ENCODE peak calls at places on chromosomes 12 and 14, in ten cellular contexts. O is right cardiac atrium; S is CD8-positive, alpha-beta T cell; G is left lung; Q is trophoblast cell; M is CD8-positive, alpha-beta memory T cell; U is breast epithelium; X is effector memory CD4-positive, alpha-beta T cell; L is uterus; P is Peyer's patch. E is an unnamed sample. For H3K4me1, the result is how much of the 10 kb centered on the place peaks cover.

GRCh38 chr12:118328486-118329340 is 44.0 kb downstream of the TAOK3 start:
- DNase-seq in U (no peak), Q (no peak), X (no peak), P (no peak), S (no peak), G (no peak), L (no peak), O (no peak), M (no peak), E (no peak)

GRCh38 chr12:132106921-132107320 is 37.2 kb downstream of the DDX51 start:
- DNase-seq in P (no peak), M (no peak), X (no peak), S (no peak), Q (no peak), U (no peak), G (no peak), L (no peak), O (no peak), E (no peak)

GRCh38 chr14:101634453-101635237 is 73.3 kb downstream of the DIO3 start:
- DNase-seq in X (no peak), P (no peak), L (no peak), Q (no peak), S (no peak), M (no peak), G (peak), U (no peak), O (no peak), E (no peak)

GRCh38 chr12:52139579-52140062 is 52.2 kb downstream of the KRT80 start:
- DNase-seq in S (no peak), Q (peak), M (peak), P (no peak), G (no peak), L (no peak), O (no peak), X (no peak), U (no peak), E (no peak)

GRCh38 chr14:32077081-32078029 is at the start of gene ARHGAP5:
- DNase-seq in Q (peak), L (peak), U (no peak), P (peak), O (no peak), S (peak), G (peak), M (peak), X (no peak), E (no peak)

GRCh38 chr12:14930299-14930698 is 8.0 kb downstream of the ERP27 start:
- DNase-seq in X (no peak), S (no peak), M (no peak), U (no peak), P (no peak), Q (peak), G (no peak), O (no peak), L (no peak), E (no peak)

GRCh38 chr12:120110550-120111501 is 5.7 kb downstream of the RAB35 start:
- DNase-seq in S (peak), M (peak), Q (peak), P (peak), G (peak), X (peak), L (no peak), U (no peak), O (peak), E (no peak)

GRCh38 chr12:106767954-106768501 is 6.5 kb upstream of the RIC8B start:
- DNase-seq in G (no peak), X (no peak), S (no peak), O (no peak), M (no peak), Q (peak), U (no peak), P (no peak), L (no peak), E (no peak)

GRCh38 chr12:8658361-8658760 is 4.3 kb downstream of the MFAP5 start:
- DNase-seq in M (no peak), S (no peak), U (no peak), X (no peak), G (no peak), O (no peak), P (no peak), L (no peak), Q (peak), E (no peak)

GRCh38 chr12:120654656-120655055 is 14.2 kb downstream of the CABP1 start:
- DNase-seq in M (no peak), Q (no peak), U (no peak), P (no peak), L (peak), G (no peak), X (no peak), O (peak), S (no peak), E (no peak)

GRCh38 chr12:19018302-19018980 is 111.1 kb upstream of the PLEKHA5 start:
- DNase-seq in O (no peak), L (no peak), G (no peak), M (no peak), X (no peak), S (no peak), Q (no peak), P (no peak), U (no peak), E (no peak)

GRCh38 chr12:124469193-124469888 is 98.1 kb downstream of the NCOR2 start:
- DNase-seq in M (no peak), O (no peak), U (no peak), S (no peak), P (no peak), Q (peak), G (peak), X (peak), L (no peak), E (no peak)

GRCh38 chr14:23364164-23364571 is 804 bp downstream of the EFS start:
- DNase-seq in U (peak), X (no peak), P (no peak), Q (peak), O (peak), G (no peak), S (no peak), M (no peak), L (peak), E (no peak)

GRCh38 chr14:52650774-52651173 is 44.6 kb downstream of the ERO1A start:
- DNase-seq in U (no peak), L (no peak), P (no peak), M (no peak), Q (peak), S (no peak), X (no peak), O (no peak), G (no peak), E (no peak)

GRCh38 chr12:119051474-119051873 is 70.1 kb downstream of the SRRM4 start:
- DNase-seq in Q (no peak), O (no peak), S (no peak), L (no peak), G (no peak), X (no peak), U (no peak), M (no peak), P (no peak), E (no peak)

GRCh38 chr12:75589801-75590200 is 78.4 kb upstream of the KRR1 start:
- DNase-seq in S (no peak), O (no peak), Q (no peak), L (no peak), M (no peak), U (no peak), G (no peak), P (no peak), X (no peak), E (no peak)

GRCh38 chr14:104845033-104845666 is 19.9 kb upstream of the CEP170B start:
- DNase-seq in S (no peak), Q (no peak), L (peak), G (no peak), P (no peak), M (no peak), O (no peak), X (no peak), U (peak), E (no peak)

GRCh38 chr12:39723831-39724230 is 104.2 kb upstream of the ABCD2 start:
- DNase-seq in P (no peak), M (no peak), O (peak), S (peak), Q (peak), L (no peak), X (no peak), U (no peak), G (no peak), E (no peak)

GRCh38 chr12:31386364-31386777 is 60.4 kb upstream of the SINHCAF start:
- DNase-seq in U (no peak), G (no peak), P (no peak), O (no peak), S (no peak), L (no peak), M (no peak), Q (peak), X (no peak), E (no peak)

GRCh38 chr14:55851301-55851700 is 266.9 kb upstream of the PELI2 start:
- DNase-seq in G (no peak), S (no peak), Q (no peak), P (no peak), O (no peak), M (no peak), X (no peak), U (no peak), L (no peak), E (no peak)

GRCh38 chr12:12718853-12719252 is 1.7 kb downstream of the CDKN1B start:
- DNase-seq in M (no peak), S (peak), X (no peak), U (no peak), O (no peak), L (no peak), G (no peak), P (no peak), Q (no peak), E (no peak)

GRCh38 chr12:67355428-67356385 is 86.5 kb downstream of the CAND1 start:
- DNase-seq in X (peak), Q (peak), P (no peak), S (peak), L (peak), U (no peak), G (no peak), M (peak), O (no peak), E (no peak)

GRCh38 chr12:46385439-46385838 is 12.9 kb upstream of the SLC38A2 start:
- DNase-seq in S (no peak), U (no peak), X (no peak), L (no peak), M (no peak), Q (peak), O (no peak), G (no peak), P (no peak), E (no peak)

GRCh38 chr14:24889843-24890242 is 160.1 kb downstream of the STXBP6 start:
- DNase-seq in X (no peak), P (no peak), L (no peak), U (no peak), O (no peak), S (no peak), Q (no peak), M (no peak), G (no peak), E (no peak)

GRCh38 chr14:105138551-105139111 is 29.9 kb downstream of the JAG2 start:
- DNase-seq in P (no peak), M (no peak), X (no peak), L (no peak), Q (no peak), O (no peak), S (no peak), U (no peak), G (no peak), E (no peak)

GRCh38 chr14:68952544-68953535 is 26.3 kb downstream of the ACTN1 start:
- DNase-seq in P (no peak), S (no peak), L (peak), U (no peak), M (peak), O (peak), Q (peak), G (no peak), X (no peak), E (no peak)

GRCh38 chr14:51365241-51365940 is 125.3 kb downstream of the TMX1 start:
- DNase-seq in X (no peak), Q (no peak), M (no peak), O (no peak), U (no peak), S (no peak), G (no peak), L (no peak), P (no peak), E (no peak)

GRCh38 chr12:24045816-24046257 is 96.4 kb upstream of the SOX5 start:
- DNase-seq in U (no peak), X (no peak), M (no peak), L (no peak), O (peak), Q (no peak), S (no peak), P (no peak), G (no peak), E (no peak)

GRCh38 chr14:96078687-96079016 is 39.5 kb downstream of the C14orf132 start:
- DNase-seq in U (no peak), X (no peak), G (no peak), M (no peak), O (no peak), S (no peak), P (no peak), L (no peak), Q (no peak), E (no peak)

GRCh38 chr12:82835217-82835616 is 148.5 kb downstream of the TMTC2 start:
- DNase-seq in U (no peak), Q (no peak), S (no peak), M (no peak), X (no peak), P (no peak), O (no peak), G (no peak), L (no peak), E (no peak)

GRCh38 chr12:770474-770873 is 18.1 kb downstream of the WNK1 start:
- DNase-seq in Q (no peak), U (no peak), X (no peak), O (no peak), S (no peak), G (no peak), L (no peak), M (no peak), P (no peak), E (no peak)

GRCh38 chr14:47392351-47392750 is 283.1 kb downstream of the MDGA2 start:
- DNase-seq in M (no peak), L (no peak), P (no peak), O (no peak), X (no peak), S (no peak), G (no peak), U (no peak), Q (no peak), E (no peak)

GRCh38 chr12:110619534-110619953 is 5.6 kb downstream of the TCTN1 start:
- DNase-seq in O (no peak), S (peak), Q (no peak), G (no peak), L (no peak), M (no peak), P (peak), U (no peak), X (no peak), E (no peak)

GRCh38 chr12:76784600-76785051 is 20.7 kb downstream of the ZDHHC17 start:
- DNase-seq in M (no peak), G (no peak), X (no peak), L (no peak), O (no peak), Q (peak), S (no peak), P (no peak), U (no peak), E (no peak)

GRCh38 chr14:106530031-106530422 is 1003.6 kb downstream of the TMEM121 start:
- DNase-seq in X (no peak), U (no peak), S (no peak), P (no peak), M (no peak), L (no peak), G (no peak), Q (no peak), O (no peak), E (no peak)
- H3K4me1 ChIP-seq in X (under half), U (under half), S (under half), P (under half), M (under half), L (under half), G (under half), Q (under half), O (under half), E (under half)

DNA sequence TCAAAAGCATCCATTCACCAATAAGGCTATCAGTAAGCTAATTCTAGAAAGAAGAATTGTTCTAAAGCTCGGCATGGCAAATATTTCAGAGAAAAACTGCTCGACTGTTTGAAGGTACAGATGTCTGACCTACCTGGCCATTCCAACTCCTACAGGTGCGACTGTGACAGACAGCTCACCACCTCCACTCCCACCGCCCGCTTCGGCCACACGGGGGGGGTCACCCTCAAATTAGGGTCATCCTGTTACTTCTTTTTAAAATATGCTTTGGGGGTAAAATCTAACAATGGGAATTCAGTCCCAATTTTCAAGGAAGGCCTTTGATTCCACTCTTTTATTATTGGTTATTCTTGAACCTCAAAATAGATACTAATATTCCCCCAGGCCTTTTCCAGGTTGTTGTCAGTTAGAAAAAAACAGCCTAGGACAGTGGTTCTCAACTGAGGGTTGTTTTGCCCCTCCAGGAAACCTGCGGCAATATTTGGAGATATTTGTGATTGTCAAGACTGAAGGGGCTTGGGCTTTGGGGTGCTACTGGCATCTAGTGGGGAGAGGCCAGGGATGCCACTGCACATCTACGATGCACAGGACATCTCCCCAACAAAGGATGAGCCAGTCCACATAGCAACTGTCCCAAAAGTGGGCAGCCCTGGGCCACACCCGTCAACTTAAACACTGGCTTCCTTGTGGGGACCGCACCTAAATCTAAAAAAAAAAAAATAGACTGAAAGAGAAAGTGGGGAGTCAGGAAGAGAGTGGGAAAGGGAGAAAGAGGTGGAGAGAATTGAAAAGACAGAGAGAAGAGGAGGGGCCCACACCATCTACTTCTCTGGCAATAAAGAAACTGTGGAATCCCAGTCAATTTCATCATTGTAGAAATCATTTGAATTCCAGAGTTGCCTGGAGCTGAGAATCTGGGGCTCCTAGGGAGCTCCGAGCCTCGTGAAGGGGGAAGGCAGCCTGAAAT is 81.0 kb downstream of the BCL11B start:
- DNase-seq in X (no peak), Q (no peak), L (no peak), O (no peak), M (peak), P (no peak), G (no peak), U (no peak), S (peak), E (no peak)
- H3K4me1 ChIP-seq in X (half or more), Q (under half), L (under half), O (under half), M (half or more), P (under half), G (under half), U (under half), S (half or more), E (under half)

GRCh38 chr12:54571857-54572195 is 16.6 kb downstream of the PPP1R1A start:
- DNase-seq in X (no peak), M (no peak), S (no peak), G (no peak), U (no peak), O (no peak), P (no peak), L (no peak), Q (peak), E (no peak)
- H3K4me1 ChIP-seq in X (under half), M (under half), S (under half), G (under half), U (under half), O (under half), P (under half), L (under half), Q (under half), E (under half)

GRCh38 chr12:116319316-116319715 is 41.8 kb upstream of the MED13L start:
- DNase-seq in Q (no peak), S (no peak), M (no peak), L (peak), O (no peak), P (no peak), U (no peak), X (no peak), G (no peak), E (no peak)
- H3K4me1 ChIP-seq in Q (under half), S (under half), M (under half), L (under half), O (under half), P (under half), U (under half), X (under half), G (under half), E (under half)

E was measured in keratinocyte.